ENCODE peak calls at places on chromosome 15, in five cellular contexts. One of them, this sample, is unnamed.

GRCh38 chr15:53833134-53833624 is 73.7 kb upstream of the WDR72 start:
- DNase-seq in cardiac fibroblast: no peak
- DNase-seq in C1 segment of cervical spinal cord: no peak
- DNase-seq in osteoblast: no peak
- DNase-seq in sigmoid colon: peak
- DNase-seq in this sample: no peak

GRCh38 chr15:40471105-40471777 is 457 bp downstream of the CHST14 start:
- DNase-seq in cardiac fibroblast: peak
- DNase-seq in C1 segment of cervical spinal cord: no peak
- DNase-seq in osteoblast: peak
- DNase-seq in sigmoid colon: no peak
- DNase-seq in this sample: no peak

GRCh38 chr15:35723120-35723707 is 177.2 kb upstream of the DPH6 start:
- DNase-seq in cardiac fibroblast: no peak
- DNase-seq in C1 segment of cervical spinal cord: no peak
- DNase-seq in osteoblast: no peak
- DNase-seq in sigmoid colon: no peak
- DNase-seq in this sample: no peak

GRCh38 chr15:92808611-92809063 is 91.5 kb upstream of the CHD2 start:
- DNase-seq in cardiac fibroblast: peak
- DNase-seq in C1 segment of cervical spinal cord: no peak
- DNase-seq in osteoblast: peak
- DNase-seq in sigmoid colon: peak
- DNase-seq in this sample: peak

GRCh38 chr15:85142324-85142723 is 160.7 kb downstream of the PDE8A start:
- DNase-seq in cardiac fibroblast: peak
- DNase-seq in C1 segment of cervical spinal cord: no peak
- DNase-seq in osteoblast: peak
- DNase-seq in sigmoid colon: no peak
- DNase-seq in this sample: no peak

GRCh38 chr15:33098082-33099058 is 96.1 kb downstream of the FMN1 start:
- DNase-seq in cardiac fibroblast: peak
- DNase-seq in C1 segment of cervical spinal cord: no peak
- DNase-seq in osteoblast: peak
- DNase-seq in sigmoid colon: no peak
- DNase-seq in this sample: no peak

GRCh38 chr15:74424901-74425528 is 8.7 kb downstream of the SEMA7A start:
- DNase-seq in cardiac fibroblast: no peak
- DNase-seq in C1 segment of cervical spinal cord: no peak
- DNase-seq in osteoblast: peak
- DNase-seq in sigmoid colon: no peak
- DNase-seq in this sample: no peak

GRCh38 chr15:40282144-40282869 is 557 bp downstream of the ANKRD63 start:
- DNase-seq in cardiac fibroblast: no peak
- DNase-seq in C1 segment of cervical spinal cord: no peak
- DNase-seq in osteoblast: peak
- DNase-seq in sigmoid colon: no peak
- DNase-seq in this sample: peak

GRCh38 chr15:71250936-71251468 is 135.7 kb downstream of the THSD4 start:
- DNase-seq in cardiac fibroblast: peak
- DNase-seq in C1 segment of cervical spinal cord: no peak
- DNase-seq in osteoblast: no peak
- DNase-seq in sigmoid colon: no peak
- DNase-seq in this sample: no peak

GRCh38 chr15:60592386-60593339 is 113.7 kb upstream of the ICE2 start:
- DNase-seq in cardiac fibroblast: peak
- DNase-seq in C1 segment of cervical spinal cord: no peak
- DNase-seq in osteoblast: peak
- DNase-seq in sigmoid colon: peak
- DNase-seq in this sample: no peak

GRCh38 chr15:81889480-81889871 is 156.3 kb downstream of the MEX3B start:
- DNase-seq in cardiac fibroblast: no peak
- DNase-seq in C1 segment of cervical spinal cord: no peak
- DNase-seq in osteoblast: no peak
- DNase-seq in sigmoid colon: no peak
- DNase-seq in this sample: no peak

GRCh38 chr15:43403616-43404015 is 32.7 kb downstream of the TUBGCP4 start:
- DNase-seq in cardiac fibroblast: no peak
- DNase-seq in C1 segment of cervical spinal cord: no peak
- DNase-seq in osteoblast: no peak
- DNase-seq in sigmoid colon: no peak
- DNase-seq in this sample: no peak

GRCh38 chr15:87682527-87682926 is 574.0 kb downstream of the NTRK3 start:
- DNase-seq in cardiac fibroblast: no peak
- DNase-seq in C1 segment of cervical spinal cord: no peak
- DNase-seq in osteoblast: no peak
- DNase-seq in sigmoid colon: no peak
- DNase-seq in this sample: no peak

GRCh38 chr15:70512772-70513362 is 250.5 kb downstream of the UACA start:
- DNase-seq in cardiac fibroblast: peak
- DNase-seq in C1 segment of cervical spinal cord: no peak
- DNase-seq in osteoblast: peak
- DNase-seq in sigmoid colon: no peak
- DNase-seq in this sample: peak

GRCh38 chr15:94844533-94845390 is 613.4 kb downstream of the MCTP2 start:
- DNase-seq in cardiac fibroblast: peak
- DNase-seq in C1 segment of cervical spinal cord: no peak
- DNase-seq in osteoblast: no peak
- DNase-seq in sigmoid colon: peak
- DNase-seq in this sample: peak

GRCh38 chr15:77521206-77521605 is 100.5 kb downstream of the HMG20A start:
- DNase-seq in cardiac fibroblast: no peak
- DNase-seq in C1 segment of cervical spinal cord: no peak
- DNase-seq in osteoblast: no peak
- DNase-seq in sigmoid colon: peak
- DNase-seq in this sample: no peak

GRCh38 chr15:40108061-40108854 is 421 bp downstream of the BMF start:
- DNase-seq in cardiac fibroblast: peak
- DNase-seq in C1 segment of cervical spinal cord: no peak
- DNase-seq in osteoblast: peak
- DNase-seq in sigmoid colon: peak
- DNase-seq in this sample: no peak

GRCh38 chr15:67601008-67601620 is 58.6 kb downstream of the MAP2K5 start:
- DNase-seq in cardiac fibroblast: peak
- DNase-seq in C1 segment of cervical spinal cord: no peak
- DNase-seq in osteoblast: peak
- DNase-seq in sigmoid colon: no peak
- DNase-seq in this sample: no peak

GRCh38 chr15:32716216-32716959 is 1.4 kb upstream of the GREM1 start:
- DNase-seq in cardiac fibroblast: no peak
- DNase-seq in C1 segment of cervical spinal cord: no peak
- DNase-seq in osteoblast: peak
- DNase-seq in sigmoid colon: no peak
- DNase-seq in this sample: no peak

GRCh38 chr15:94174399-94174802 is 57.0 kb upstream of the MCTP2 start:
- DNase-seq in cardiac fibroblast: no peak
- DNase-seq in C1 segment of cervical spinal cord: no peak
- DNase-seq in osteoblast: peak
- DNase-seq in sigmoid colon: no peak
- DNase-seq in this sample: peak

GRCh38 chr15:77021088-77021481 is 26.2 kb downstream of the PSTPIP1 start:
- DNase-seq in cardiac fibroblast: no peak
- DNase-seq in C1 segment of cervical spinal cord: no peak
- DNase-seq in osteoblast: peak
- DNase-seq in sigmoid colon: no peak
- DNase-seq in this sample: no peak

GRCh38 chr15:65056868-65057548 is 10.8 kb downstream of the RASL12 start:
- DNase-seq in cardiac fibroblast: no peak
- DNase-seq in C1 segment of cervical spinal cord: no peak
- DNase-seq in osteoblast: no peak
- DNase-seq in sigmoid colon: no peak
- DNase-seq in this sample: no peak

GRCh38 chr15:77025066-77025435 is 30.1 kb downstream of the PSTPIP1 start:
- DNase-seq in cardiac fibroblast: no peak
- DNase-seq in C1 segment of cervical spinal cord: no peak
- DNase-seq in osteoblast: peak
- DNase-seq in sigmoid colon: peak
- DNase-seq in this sample: no peak

GRCh38 chr15:68553994-68554715 is 24.6 kb upstream of the CORO2B start:
- DNase-seq in cardiac fibroblast: peak
- DNase-seq in C1 segment of cervical spinal cord: no peak
- DNase-seq in osteoblast: no peak
- DNase-seq in sigmoid colon: no peak
- DNase-seq in this sample: peak

GRCh38 chr15:42001236-42001635 is 19.6 kb downstream of the PLA2G4E start:
- DNase-seq in cardiac fibroblast: no peak
- DNase-seq in C1 segment of cervical spinal cord: no peak
- DNase-seq in osteoblast: no peak
- DNase-seq in sigmoid colon: no peak
- DNase-seq in this sample: no peak

GRCh38 chr15:67063689-67064606 is 1.5 kb upstream of the SMAD3 start:
- DNase-seq in cardiac fibroblast: peak
- DNase-seq in C1 segment of cervical spinal cord: no peak
- DNase-seq in osteoblast: no peak
- DNase-seq in sigmoid colon: no peak
- DNase-seq in this sample: no peak

GRCh38 chr15:95690631-95691340 is 639.7 kb upstream of the NR2F2 start:
- DNase-seq in cardiac fibroblast: no peak
- DNase-seq in C1 segment of cervical spinal cord: no peak
- DNase-seq in osteoblast: no peak
- DNase-seq in sigmoid colon: no peak
- DNase-seq in this sample: no peak

GRCh38 chr15:67550522-67550921 is 8.0 kb downstream of the MAP2K5 start:
- DNase-seq in cardiac fibroblast: peak
- DNase-seq in C1 segment of cervical spinal cord: no peak
- DNase-seq in osteoblast: peak
- DNase-seq in sigmoid colon: no peak
- DNase-seq in this sample: no peak

GRCh38 chr15:58269455-58270414 is 131.6 kb downstream of the AQP9 start:
- DNase-seq in cardiac fibroblast: peak
- DNase-seq in C1 segment of cervical spinal cord: no peak
- DNase-seq in osteoblast: no peak
- DNase-seq in sigmoid colon: no peak
- DNase-seq in this sample: peak

GRCh38 chr15:26848498-26848897 is 18.4 kb upstream of the GABRA5 start:
- DNase-seq in cardiac fibroblast: no peak
- DNase-seq in C1 segment of cervical spinal cord: no peak
- DNase-seq in osteoblast: no peak
- DNase-seq in sigmoid colon: no peak
- DNase-seq in this sample: no peak

This sample was measured in Kasumi-1.